ENCODE peak calls at places on chromosomes 6 and 20, in six cellular contexts. N, U, R, O, M and E are unnamed samples.

GRCh38 chr20:62120990-62121775 is 1.1 kb upstream of the LSM14B start:
- DNase-seq in N (no peak), R (no peak), O (no peak), M (peak; percentile 61), U (peak; percentile 77), E (no peak)

GRCh38 chr20:49397525-49397924 is 84.9 kb downstream of the KCNB1 start:
- DNase-seq in R (no peak), N (no peak), M (peak; percentile 25), U (peak; percentile 45), O (no peak), E (no peak)

GRCh38 chr6:142692942-142693341 is 252.0 kb downstream of the HIVEP2 start:
- DNase-seq in U (peak; percentile 89), R (peak; percentile 87), O (peak; percentile 94), M (peak; percentile 91), N (peak; percentile 75), E (peak; percentile 72)

GRCh38 chr20:58695084-58695722 is 2.6 kb downstream of the NPEPL1 start:
- DNase-seq in R (no peak), N (peak; percentile 38), M (no peak), O (peak; percentile 27), U (no peak), E (no peak)

GRCh38 chr6:128199461-128199860 is 298.6 kb upstream of the THEMIS start:
- DNase-seq in U (no peak), M (no peak), N (no peak), R (no peak), O (no peak), E (no peak)

GRCh38 chr6:139135578-139136545 is 982 bp downstream of the HECA start:
- DNase-seq in O (peak; percentile 45), R (peak; percentile 54), M (peak; percentile 11), U (peak; percentile 43), N (no peak), E (no peak)

GRCh38 chr6:169986848-169987498 is 235.6 kb downstream of the ERMARD start:
- DNase-seq in R (no peak), N (no peak), U (no peak), O (no peak), M (no peak), E (no peak)

GRCh38 chr6:15916581-15916980 is 212.3 kb upstream of the MYLIP start:
- DNase-seq in U (no peak), M (no peak), N (no peak), O (no peak), R (no peak), E (no peak)

GRCh38 chr6:143457563-143458359 is 7.2 kb downstream of the PEX3 start:
- DNase-seq in O (peak; percentile 37), N (no peak), M (peak; percentile 21), U (peak; percentile 33), R (no peak), E (no peak)

GRCh38 chr6:81638366-81638765 is 114.1 kb downstream of the TENT5A start:
- DNase-seq in N (no peak), R (no peak), O (peak; percentile 22), U (no peak), M (no peak), E (no peak)

GRCh38 chr6:141321486-141322347 is 811.0 kb upstream of the GJE1 start:
- DNase-seq in U (peak; percentile 33), O (peak; percentile 19), M (peak; percentile 40), N (no peak), R (no peak), E (no peak)

GRCh38 chr6:144217264-144217663 is 66.9 kb downstream of the STX11 start:
- DNase-seq in M (no peak), U (peak; percentile 80), R (no peak), O (no peak), N (no peak), E (no peak)

GRCh38 chr6:107660839-107661238 is 163.3 kb downstream of the SCML4 start:
- DNase-seq in O (no peak), N (no peak), R (no peak), U (no peak), M (no peak), E (no peak)

GRCh38 chr6:44645276-44645675 is 257.8 kb downstream of the CDC5L start:
- DNase-seq in N (no peak), R (no peak), O (no peak), M (no peak), U (no peak), E (no peak)

GRCh38 chr20:10622657-10623418 is 51.0 kb downstream of the JAG1 start:
- DNase-seq in O (no peak), N (no peak), U (peak; percentile 94), M (peak; percentile 72), R (no peak), E (no peak)

GRCh38 chr6:36563237-36563927 is 16.1 kb upstream of the STK38 start:
- DNase-seq in N (no peak), U (peak; percentile 45), R (no peak), M (peak; percentile 44), O (peak; percentile 18), E (no peak)

GRCh38 chr6:138782243-138782642 is 8.7 kb downstream of the CCDC28A start:
- DNase-seq in M (peak; percentile 45), O (no peak), U (no peak), R (no peak), N (no peak), E (no peak)

GRCh38 chr6:157235600-157236039 is 87.7 kb downstream of the TMEM242 start:
- DNase-seq in O (peak; percentile 80), N (peak; percentile 82), U (peak; percentile 60), M (peak; percentile 33), R (no peak), E (peak; percentile 60)

GRCh38 chr6:20953019-20953418 is 418.8 kb downstream of the CDKAL1 start:
- DNase-seq in N (no peak), R (no peak), U (no peak), O (peak; percentile 63), M (no peak), E (no peak)

GRCh38 chr20:4444404-4444803 is 277.3 kb upstream of the PRND start:
- DNase-seq in O (no peak), M (peak; percentile 46), U (no peak), N (no peak), R (no peak), E (no peak)

GRCh38 chr6:55918639-55919038 is 43.2 kb upstream of the BMP5 start:
- DNase-seq in N (no peak), R (no peak), U (no peak), O (no peak), M (peak; percentile 79), E (no peak)

DNA sequence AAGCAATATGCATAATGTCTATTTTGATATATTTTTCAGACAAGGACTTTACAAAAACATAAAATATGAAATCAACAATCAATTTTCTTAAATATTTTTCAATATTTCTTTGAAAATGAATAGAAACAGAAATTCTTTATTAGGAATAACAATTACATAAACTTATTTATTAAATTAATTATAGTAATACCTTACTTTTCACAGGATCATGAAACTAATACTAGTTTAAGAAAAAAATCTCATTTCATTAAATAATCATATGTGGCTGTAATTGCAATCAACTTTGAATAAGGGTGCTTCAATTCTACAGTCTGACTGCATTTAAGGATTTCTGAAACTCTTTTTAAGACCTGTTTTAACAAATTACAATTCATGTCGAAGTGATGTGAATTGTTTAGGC is 26.6 kb downstream of the EPHA7 start:
- DNase-seq in O (no peak), U (no peak), R (no peak), N (no peak), M (no peak), E (no peak)
- H3K27ac ChIP-seq in O (no peak overlapping the region), U (no peak overlapping the region), R (no peak overlapping the region), N (no peak overlapping the region), M (no peak overlapping the region), E (no peak overlapping the region)

GRCh38 chr20:45128066-45128465 is 3.8 kb upstream of the WFDC12 start:
- DNase-seq in U (no peak), N (no peak), O (peak; percentile 28), R (no peak), M (no peak), E (no peak)

GRCh38 chr20:45119556-45120266 is 4.6 kb downstream of the WFDC12 start:
- DNase-seq in O (no peak), U (no peak), N (no peak), M (no peak), R (no peak), E (no peak)

GRCh38 chr20:45121388-45121787 is 2.9 kb downstream of the WFDC12 start:
- DNase-seq in U (no peak), N (no peak), M (no peak), O (no peak), R (no peak), E (no peak)

DNA sequence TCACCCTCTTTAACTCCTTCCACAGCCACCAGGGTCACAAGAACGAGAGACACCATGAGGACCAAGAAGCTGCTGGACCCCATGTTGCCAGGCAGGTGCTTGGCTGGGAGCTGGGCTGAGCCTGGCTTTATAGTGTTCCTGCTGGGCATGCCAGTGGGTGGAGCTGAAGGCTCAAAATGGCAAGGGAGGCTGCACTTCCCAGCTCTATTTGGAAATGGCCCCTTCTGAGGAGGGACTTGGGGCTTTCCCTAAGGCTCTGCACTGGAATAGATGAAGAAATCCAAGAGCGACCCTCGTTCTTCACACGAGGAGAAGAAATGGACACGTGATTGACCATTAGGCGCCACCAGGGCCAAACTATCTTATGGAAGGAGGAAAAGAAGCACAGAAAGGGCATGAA is at the start of gene WFDC12:
- DNase-seq in M (no peak), O (no peak), R (no peak), U (no peak), N (no peak), E (no peak)
- H2BK15ac ChIP-seq in M (no peak within 1 kb of the TSS), O (no peak within 1 kb of the TSS), R (no peak within 1 kb of the TSS), U (no peak within 1 kb of the TSS), N (no peak within 1 kb of the TSS), E (no peak within 1 kb of the TSS)

GRCh38 chr6:84151669-84152068 is 75.8 kb downstream of the CEP162 start:
- DNase-seq in R (no peak), O (no peak), N (no peak), M (no peak), U (no peak), E (no peak)
- H3K27ac ChIP-seq in R (no peak overlapping the region), O (no peak overlapping the region), N (no peak overlapping the region), M (no peak overlapping the region), U (no peak overlapping the region), E (no peak overlapping the region)

GRCh38 chr6:4509506-4509905 is 266.7 kb upstream of the CDYL start:
- DNase-seq in O (no peak), N (no peak), R (no peak), U (no peak), M (no peak), E (no peak)

GRCh38 chr6:4506221-4506620 is 270.0 kb upstream of the CDYL start:
- DNase-seq in R (no peak), M (no peak), O (no peak), N (no peak), U (no peak), E (no peak)

GRCh38 chr6:4504700-4505099 is 271.5 kb upstream of the CDYL start:
- DNase-seq in O (no peak), R (peak; percentile 41), U (no peak), N (no peak), M (no peak), E (no peak)

GRCh38 chr6:4506806-4507205 is 269.4 kb upstream of the CDYL start:
- DNase-seq in O (no peak), N (no peak), U (no peak), R (no peak), M (no peak), E (no peak)

GRCh38 chr6:4503700-4504099 is 272.5 kb upstream of the CDYL start:
- DNase-seq in O (peak; percentile 29), U (no peak), M (no peak), N (peak; percentile 69), R (peak; percentile 45), E (no peak)
- H2BK15ac ChIP-seq in O (no peak overlapping the region), U (no peak overlapping the region), M (no peak overlapping the region), N (no peak overlapping the region), R (no peak overlapping the region), E (no peak overlapping the region)